ENCODE peak calls at places on chromosome 19, in four cellular contexts. One of them, this sample, is unnamed.

GRCh38 chr19:2424686-2425621 is 2.4 kb downstream of the TIMM13 start:
- DNase-seq in EL: peak
- DNase-seq in T-cell: no peak
- DNase-seq in SHP77 treated with DMSO at 0.1 percent for 48 hours: no peak
- DNase-seq in this sample: no peak

GRCh38 chr19:37692956-37693660 is 26.5 kb downstream of the ZNF607 start:
- DNase-seq in EL: no peak
- DNase-seq in T-cell: no peak
- DNase-seq in SHP77 treated with DMSO at 0.1 percent for 48 hours: no peak
- DNase-seq in this sample: no peak

GRCh38 chr19:15532779-15533521 is 24.6 kb downstream of the CYP4F22 start:
- DNase-seq in EL: no peak
- DNase-seq in T-cell: no peak
- DNase-seq in SHP77 treated with DMSO at 0.1 percent for 48 hours: no peak
- DNase-seq in this sample: no peak

GRCh38 chr19:14496849-14497346 is 971 bp upstream of the GIPC1 start:
- DNase-seq in EL: no peak
- DNase-seq in T-cell: no peak
- DNase-seq in SHP77 treated with DMSO at 0.1 percent for 48 hours: no peak
- DNase-seq in this sample: no peak

GRCh38 chr19:10419200-10419645 is 1.1 kb upstream of the PDE4A start:
- DNase-seq in EL: no peak
- DNase-seq in T-cell: no peak
- DNase-seq in SHP77 treated with DMSO at 0.1 percent for 48 hours: no peak
- DNase-seq in this sample: peak

GRCh38 chr19:48819366-48819816 is 8.6 kb upstream of the BCAT2 start:
- DNase-seq in EL: peak
- DNase-seq in T-cell: no peak
- DNase-seq in SHP77 treated with DMSO at 0.1 percent for 48 hours: peak
- DNase-seq in this sample: no peak

GRCh38 chr19:20167020-20167644 is at the start of gene ZNF486:
- DNase-seq in EL: peak
- DNase-seq in T-cell: peak
- DNase-seq in SHP77 treated with DMSO at 0.1 percent for 48 hours: peak
- DNase-seq in this sample: peak

GRCh38 chr19:38037151-38037611 is 130.2 kb downstream of the SIPA1L3 start:
- DNase-seq in EL: no peak
- DNase-seq in T-cell: no peak
- DNase-seq in SHP77 treated with DMSO at 0.1 percent for 48 hours: peak
- DNase-seq in this sample: no peak

GRCh38 chr19:32748497-32748896 is 28.9 kb downstream of the TDRD12 start:
- DNase-seq in EL: no peak
- DNase-seq in T-cell: peak
- DNase-seq in SHP77 treated with DMSO at 0.1 percent for 48 hours: no peak
- DNase-seq in this sample: no peak

GRCh38 chr19:49554701-49555181 is 25.6 kb downstream of the NOSIP start:
- DNase-seq in EL: no peak
- DNase-seq in T-cell: no peak
- DNase-seq in SHP77 treated with DMSO at 0.1 percent for 48 hours: no peak
- DNase-seq in this sample: no peak

GRCh38 chr19:4391701-4392543 is 8.4 kb downstream of the SH3GL1 start:
- DNase-seq in EL: peak
- DNase-seq in T-cell: no peak
- DNase-seq in SHP77 treated with DMSO at 0.1 percent for 48 hours: no peak
- DNase-seq in this sample: no peak

GRCh38 chr19:33302974-33303790 is 848 bp upstream of the CEBPA start:
- DNase-seq in EL: peak
- DNase-seq in T-cell: no peak
- DNase-seq in SHP77 treated with DMSO at 0.1 percent for 48 hours: no peak
- DNase-seq in this sample: no peak

GRCh38 chr19:32219881-32220552 is 125.4 kb upstream of the ZNF507 start:
- DNase-seq in EL: no peak
- DNase-seq in T-cell: no peak
- DNase-seq in SHP77 treated with DMSO at 0.1 percent for 48 hours: no peak
- DNase-seq in this sample: no peak

GRCh38 chr19:9934132-9934950 is 2.0 kb downstream of the OLFM2 start:
- DNase-seq in EL: peak
- DNase-seq in T-cell: peak
- DNase-seq in SHP77 treated with DMSO at 0.1 percent for 48 hours: peak
- DNase-seq in this sample: peak

GRCh38 chr19:15188851-15189250 is 11.9 kb downstream of the NOTCH3 start:
- DNase-seq in EL: no peak
- DNase-seq in T-cell: no peak
- DNase-seq in SHP77 treated with DMSO at 0.1 percent for 48 hours: no peak
- DNase-seq in this sample: no peak

GRCh38 chr19:409515-410242 is 732 bp upstream of the C2CD4C start:
- DNase-seq in EL: peak
- DNase-seq in T-cell: no peak
- DNase-seq in SHP77 treated with DMSO at 0.1 percent for 48 hours: no peak
- DNase-seq in this sample: no peak

GRCh38 chr19:11423164-11423803 is 4.2 kb upstream of the RGL3 start:
- DNase-seq in EL: no peak
- DNase-seq in T-cell: no peak
- DNase-seq in SHP77 treated with DMSO at 0.1 percent for 48 hours: no peak
- DNase-seq in this sample: no peak